ENCODE peak calls at places on chromosome 5, in nine cellular contexts. E is mesendoderm, K is PC-3, U is thyroid gland, N is GM23248, X is right cardiac atrium, A is OCI-LY7, J is ovary, H is neural progenitor cell. O is an unnamed sample.
A peak's percentile ranks its signal among the peaks of the same experiment; 100 is the strongest.

GRCh38 chr5:15995206-15996052 is 184.2 kb downstream of the MARCHF11 start:
- DNase-seq in X (no peak), A (peak; percentile 4), E (peak; percentile 68), K (peak; percentile 68), N (peak; percentile 52), H (peak; percentile 57), J (no peak), U (no peak), O (peak; percentile 49)

GRCh38 chr5:158755221-158755620 is 344.5 kb downstream of the EBF1 start:
- DNase-seq in U (no peak), H (no peak), X (no peak), J (no peak), N (no peak), K (no peak), A (peak; percentile 42), E (no peak), O (no peak)

GRCh38 chr5:114789773-114790402 is 379.8 kb downstream of the TRIM36 start:
- DNase-seq in N (peak; percentile 20), H (peak; percentile 72), U (no peak), A (peak; percentile 32), E (peak; percentile 70), K (peak; percentile 51), X (no peak), J (no peak), O (peak; percentile 58)

GRCh38 chr5:132464155-132464939 is 26.2 kb downstream of the IRF1 start:
- DNase-seq in J (no peak), E (peak; percentile 36), H (peak; percentile 51), A (peak; percentile 81), U (peak; percentile 60), K (no peak), N (peak; percentile 57), X (no peak), O (peak; percentile 63)

GRCh38 chr5:67731886-67732285 is 483.7 kb upstream of the PIK3R1 start:
- DNase-seq in E (no peak), U (no peak), J (no peak), K (no peak), X (no peak), A (no peak), N (no peak), H (no peak), O (no peak)

GRCh38 chr5:943201-943873 is 50.7 kb downstream of the TRIP13 start:
- DNase-seq in H (no peak), N (no peak), A (no peak), K (no peak), X (no peak), J (peak; percentile 0), E (no peak), U (no peak), O (no peak)

GRCh38 chr5:154143121-154143725 is 47.3 kb upstream of the GALNT10 start:
- DNase-seq in N (no peak), X (no peak), U (no peak), J (no peak), E (no peak), K (no peak), A (no peak), H (peak; percentile 50), O (no peak)

GRCh38 chr5:57277085-57277484 is 103.2 kb downstream of the GPBP1 start:
- DNase-seq in X (no peak), N (peak; percentile 49), A (peak; percentile 36), H (no peak), E (peak; percentile 7), K (peak; percentile 50), J (no peak), U (no peak), O (peak; percentile 23)

GRCh38 chr5:66151030-66151429 is 6.9 kb downstream of the SREK1 start:
- DNase-seq in X (no peak), U (no peak), N (peak; percentile 36), H (no peak), E (no peak), A (no peak), K (no peak), J (no peak), O (no peak)

GRCh38 chr5:139789845-139790189 is 5.8 kb upstream of the PSD2 start:
- DNase-seq in N (no peak), A (no peak), U (no peak), J (no peak), X (no peak), H (no peak), E (no peak), K (no peak), O (no peak)

GRCh38 chr5:53419247-53419646 is 61.2 kb upstream of the FST start:
- DNase-seq in K (peak; percentile 82), H (no peak), N (peak; percentile 94), J (no peak), A (no peak), U (no peak), E (no peak), X (no peak), O (peak; percentile 90)

GRCh38 chr5:132829742-132830435 is 558 bp downstream of the SHROOM1 start:
- DNase-seq in E (peak; percentile 78), N (peak; percentile 90), H (peak; percentile 88), J (peak; percentile 81), U (peak; percentile 72), X (peak; percentile 91), A (peak; percentile 73), K (peak; percentile 64), O (peak; percentile 71)

GRCh38 chr5:138241688-138242547 is 28.8 kb upstream of the CDC23 start:
- DNase-seq in U (peak; percentile 20), J (peak; percentile 22), K (no peak), E (peak; percentile 43), X (peak; percentile 71), A (no peak), H (peak; percentile 69), N (peak; percentile 57), O (peak; percentile 12)

GRCh38 chr5:174084691-174085154 is 39.2 kb downstream of the NSG2 start:
- DNase-seq in N (no peak), X (no peak), U (no peak), K (no peak), E (no peak), J (no peak), A (peak; percentile 84), H (no peak), O (no peak)

GRCh38 chr5:1558945-1559344 is 35.2 kb upstream of the LPCAT1 start:
- DNase-seq in K (no peak), E (no peak), A (no peak), H (no peak), J (no peak), N (no peak), U (no peak), X (no peak), O (no peak)

GRCh38 chr5:124403281-124403680 is 343.2 kb downstream of the ZNF608 start:
- DNase-seq in X (peak; percentile 40), K (no peak), N (no peak), A (no peak), U (no peak), J (no peak), E (no peak), H (no peak), O (no peak)

GRCh38 chr5:79774171-79774854 is 84.7 kb downstream of the CMYA5 start:
- DNase-seq in J (no peak), H (peak; percentile 74), A (peak; percentile 20), E (peak; percentile 95), K (peak; percentile 29), U (peak; percentile 33), X (no peak), N (peak; percentile 59), O (peak; percentile 2)

GRCh38 chr5:173781432-173781825 is 106.7 kb upstream of the CPEB4 start:
- DNase-seq in J (no peak), X (no peak), H (no peak), E (no peak), A (no peak), N (no peak), K (peak; percentile 54), U (no peak), O (no peak)

GRCh38 chr5:176532795-176533194 is 4.4 kb downstream of the RNF44 start:
- DNase-seq in A (no peak), X (peak; percentile 64), E (no peak), K (no peak), N (no peak), H (no peak), U (no peak), J (peak; percentile 27), O (no peak)
- H3K4me1 ChIP-seq in A (peaks cover 73% of the 10 kb centered on the region), X (peaks cover 20% of the 10 kb centered on the region), E (peaks cover 5% of the 10 kb centered on the region), K (peaks cover 21% of the 10 kb centered on the region), N (peaks cover 4% of the 10 kb centered on the region), H (peaks cover 10% of the 10 kb centered on the region), U (peaks cover 55% of the 10 kb centered on the region), J (peaks cover 16% of the 10 kb centered on the region), O (peaks cover 50% of the 10 kb centered on the region)

GRCh38 chr5:38543886-38544285 is 12.6 kb downstream of the LIFR start:
- DNase-seq in N (no peak), K (no peak), J (no peak), X (no peak), E (no peak), U (no peak), A (no peak), H (no peak), O (no peak)
- H3K4me1 ChIP-seq in N (peaks cover 11% of the 10 kb centered on the region), K (peaks cover 21% of the 10 kb centered on the region), J (peaks cover 7% of the 10 kb centered on the region), X (peaks cover 16% of the 10 kb centered on the region), E (no peaks in the 10 kb centered on the region), U (peaks cover 77% of the 10 kb centered on the region), A (no peaks in the 10 kb centered on the region), H (peaks cover 8% of the 10 kb centered on the region), O (peaks cover 3% of the 10 kb centered on the region)

GRCh38 chr5:180343110-180343845 is 9.9 kb downstream of the GFPT2 start:
- DNase-seq in E (peak; percentile 75), H (peak; percentile 33), K (no peak), N (peak; percentile 90), A (no peak), J (no peak), U (peak; percentile 36), X (no peak), O (peak; percentile 64)

GRCh38 chr5:180339583-180340183 is 13.5 kb downstream of the GFPT2 start:
- DNase-seq in K (no peak), E (no peak), N (peak; percentile 57), U (no peak), H (no peak), A (no peak), J (no peak), X (no peak), O (no peak)

GRCh38 chr5:180338001-180338707 is 15.0 kb downstream of the GFPT2 start:
- DNase-seq in X (no peak), K (no peak), H (no peak), E (no peak), J (no peak), N (peak; percentile 45), U (no peak), A (no peak), O (no peak)

GRCh38 chr5:180341595-180341994 is 11.5 kb downstream of the GFPT2 start:
- DNase-seq in E (no peak), A (no peak), X (no peak), K (no peak), H (no peak), N (no peak), J (no peak), U (no peak), O (no peak)

GRCh38 chr5:180340856-180341255 is 12.3 kb downstream of the GFPT2 start:
- DNase-seq in X (no peak), H (no peak), A (no peak), J (no peak), N (peak; percentile 78), K (no peak), E (no peak), U (no peak), O (peak; percentile 39)
- H3K4me1 ChIP-seq in X (no peaks in the 10 kb centered on the region), H (peaks cover 14% of the 10 kb centered on the region), A (no peaks in the 10 kb centered on the region), J (peaks cover 8% of the 10 kb centered on the region), N (peaks cover 49% of the 10 kb centered on the region), K (no peaks in the 10 kb centered on the region), E (peaks cover 17% of the 10 kb centered on the region), U (peaks cover 15% of the 10 kb centered on the region), O (peaks cover 20% of the 10 kb centered on the region)

DNA sequence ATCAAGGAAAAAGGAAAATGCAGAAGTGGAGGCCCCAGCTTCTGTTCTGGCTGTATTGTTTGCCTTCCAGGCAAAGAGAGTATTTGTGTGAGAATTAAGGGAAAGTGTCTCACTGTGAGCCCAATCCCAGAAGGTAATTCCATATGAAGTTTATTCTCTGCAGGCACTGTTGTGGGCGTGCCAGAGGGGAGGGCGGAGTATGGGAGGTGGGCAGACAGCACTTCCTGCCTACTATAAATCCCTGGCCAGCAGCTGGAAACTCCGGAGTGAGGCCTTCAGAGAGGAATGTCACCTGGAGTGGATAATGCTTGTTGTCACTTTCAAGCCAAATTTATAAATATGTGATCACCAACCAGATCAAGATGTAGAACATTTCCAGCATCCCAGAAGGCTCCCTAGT is 209.5 kb downstream of the ARHGAP26 start:
- DNase-seq in U (no peak), J (no peak), A (no peak), N (no peak), K (peak; percentile 23), X (no peak), H (no peak), E (peak; percentile 35), O (no peak)
- H3K4me1 ChIP-seq in U (peaks cover 27% of the 10 kb centered on the region), J (peaks cover 11% of the 10 kb centered on the region), A (no peaks in the 10 kb centered on the region), N (peaks cover 46% of the 10 kb centered on the region), K (peaks cover 64% of the 10 kb centered on the region), X (peaks cover 12% of the 10 kb centered on the region), H (peaks cover 35% of the 10 kb centered on the region), E (peaks cover 10% of the 10 kb centered on the region), O (peaks cover 18% of the 10 kb centered on the region)